ENCODE peak calls at places on chromosomes 16 and 17, in ten cellular contexts. G is transverse colon, Q is tibial nerve, C is BJ, N is AG09319, Z is endothelial cell, E is K562, U is left ventricle myocardium inferior, A is fibroblast of mammary gland, D is mammary epithelial cell. H is an unnamed sample.
A peak's percentile ranks its signal among the peaks of the same experiment; 100 is the strongest.

GRCh38 chr16:78666318-78666717 is 566.9 kb downstream of the WWOX start:
- DNase-seq in Q (no peak), Z (no peak), U (no peak), C (no peak), E (no peak), N (no peak), G (no peak), A (no peak), D (no peak), H (no peak)

GRCh38 chr16:50193594-50193993 is 40.5 kb downstream of the TENT4B start:
- DNase-seq in N (no peak), A (no peak), Q (no peak), Z (no peak), E (no peak), D (peak; percentile 78), G (no peak), C (no peak), U (no peak), H (no peak)

GRCh38 chr16:76931186-76931585 is 259.8 kb upstream of the MON1B start:
- DNase-seq in U (no peak), A (peak; percentile 79), E (no peak), G (no peak), N (no peak), Q (no peak), Z (no peak), D (no peak), C (no peak), H (no peak)

GRCh38 chr16:66474750-66475199 is 47.7 kb downstream of the BEAN1 start:
- DNase-seq in D (no peak), E (no peak), N (no peak), C (no peak), A (no peak), Q (no peak), Z (no peak), G (peak; percentile 27), U (no peak), H (no peak)

GRCh38 chr16:57694556-57695377 is at the start of gene DRC7:
- DNase-seq in A (peak; percentile 30), D (peak; percentile 29), C (no peak), Q (no peak), G (peak; percentile 25), E (peak; percentile 85), Z (peak; percentile 69), U (no peak), N (no peak), H (no peak)

GRCh38 chr16:3681206-3681605 is 26.7 kb downstream of the DNASE1 start:
- DNase-seq in Z (no peak), G (no peak), E (no peak), A (no peak), U (peak; percentile 39), D (no peak), C (no peak), N (no peak), Q (no peak), H (no peak)

GRCh38 chr16:51306116-51306515 is 155.0 kb upstream of the SALL1 start:
- DNase-seq in C (peak; percentile 80), U (no peak), Q (no peak), E (no peak), Z (no peak), G (no peak), A (peak; percentile 82), N (no peak), D (no peak), H (no peak)

GRCh38 chr17:17177186-17177585 is 28.9 kb downstream of the PLD6 start:
- DNase-seq in C (no peak), D (no peak), G (no peak), U (no peak), A (no peak), Z (no peak), E (no peak), Q (no peak), N (no peak), H (no peak)

GRCh38 chr17:8421571-8421970 is 14.1 kb upstream of the NDEL1 start:
- DNase-seq in C (no peak), Z (no peak), E (no peak), G (no peak), N (no peak), A (peak; percentile 62), U (no peak), D (peak; percentile 17), Q (no peak), H (no peak)

GRCh38 chr17:27386206-27387075 is 69.8 kb upstream of the KSR1 start:
- DNase-seq in A (no peak), E (no peak), D (no peak), Q (no peak), U (no peak), Z (no peak), G (no peak), N (no peak), C (no peak), H (no peak)

GRCh38 chr17:27384721-27385120 is 71.5 kb upstream of the KSR1 start:
- DNase-seq in N (no peak), Q (no peak), A (peak; percentile 47), D (peak; percentile 12), C (no peak), U (no peak), G (no peak), Z (no peak), E (no peak), H (no peak)

GRCh38 chr17:27385626-27386025 is 70.6 kb upstream of the KSR1 start:
- DNase-seq in Q (no peak), Z (no peak), N (no peak), D (no peak), U (no peak), E (no peak), A (no peak), G (no peak), C (no peak), H (no peak)

GRCh38 chr17:27382025-27382424 is 74.2 kb upstream of the KSR1 start:
- DNase-seq in U (no peak), G (no peak), Z (no peak), E (no peak), N (no peak), D (no peak), C (no peak), A (no peak), Q (no peak), H (no peak)

DNA sequence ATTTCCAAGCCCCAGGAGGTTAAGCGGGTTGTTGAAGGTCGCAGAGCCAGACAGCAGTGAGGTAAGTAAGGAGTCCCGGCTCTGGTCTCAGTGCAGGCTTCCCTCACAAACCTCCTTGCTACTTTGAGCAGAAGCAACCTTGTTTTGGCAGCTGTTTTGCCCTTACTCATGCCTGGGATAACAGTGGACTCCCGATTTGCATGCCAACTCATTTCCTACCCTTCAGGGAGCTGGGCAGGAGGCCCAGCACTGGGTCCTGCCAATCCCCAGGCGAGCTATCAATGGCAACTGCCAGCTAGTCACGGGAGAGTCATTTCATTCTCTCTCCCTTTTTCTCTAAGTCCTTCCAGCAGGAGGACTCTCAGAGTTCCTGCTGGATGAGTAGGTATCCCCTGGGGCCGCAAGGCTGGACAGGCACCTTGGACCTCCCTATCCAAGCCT is 72.0 kb upstream of the KSR1 start:
- DNase-seq in G (peak; percentile 24), Z (no peak), A (peak; percentile 92), C (peak; percentile 74), U (peak; percentile 68), Q (no peak), N (peak; percentile 70), E (no peak), D (peak; percentile 97), H (peak; percentile 77)
- TF ChIP-seq CTCF in G (no peak), Z (no peak), A (no peak), C (peak; percentile 21), U (peak; percentile 27), Q (no peak), N (no peak), E (no peak), D (no peak), H (peak; percentile 17)

GRCh38 chr17:27529230-27529796 is 73.1 kb downstream of the KSR1 start:
- DNase-seq in D (no peak), G (no peak), Q (no peak), U (no peak), C (no peak), N (no peak), E (peak; percentile 86), Z (no peak), A (no peak), H (no peak)
- TF ChIP-seq CTCF in D (no peak), G (no peak), Q (no peak), U (no peak), C (no peak), N (no peak), E (peak; percentile 34), Z (no peak), A (no peak), H (peak; percentile 10)

GRCh38 chr17:76432004-76432403 is 20.9 kb downstream of the UBE2O start:
- DNase-seq in Q (no peak), U (no peak), D (no peak), N (no peak), Z (no peak), C (no peak), E (no peak), G (no peak), A (no peak), H (no peak)

GRCh38 chr17:76431509-76431908 is 21.4 kb downstream of the UBE2O start:
- DNase-seq in Q (no peak), E (no peak), U (no peak), N (no peak), C (no peak), A (no peak), Z (no peak), G (no peak), D (no peak), H (no peak)

GRCh38 chr17:76434870-76435269 is 18.1 kb downstream of the UBE2O start:
- DNase-seq in Z (no peak), C (no peak), U (no peak), G (no peak), D (no peak), N (no peak), E (no peak), Q (no peak), A (peak; percentile 30), H (no peak)

GRCh38 chr17:76433693-76434092 is 19.3 kb downstream of the UBE2O start:
- DNase-seq in E (no peak), Q (no peak), N (no peak), U (no peak), C (no peak), A (no peak), G (no peak), Z (no peak), D (no peak), H (no peak)

DNA sequence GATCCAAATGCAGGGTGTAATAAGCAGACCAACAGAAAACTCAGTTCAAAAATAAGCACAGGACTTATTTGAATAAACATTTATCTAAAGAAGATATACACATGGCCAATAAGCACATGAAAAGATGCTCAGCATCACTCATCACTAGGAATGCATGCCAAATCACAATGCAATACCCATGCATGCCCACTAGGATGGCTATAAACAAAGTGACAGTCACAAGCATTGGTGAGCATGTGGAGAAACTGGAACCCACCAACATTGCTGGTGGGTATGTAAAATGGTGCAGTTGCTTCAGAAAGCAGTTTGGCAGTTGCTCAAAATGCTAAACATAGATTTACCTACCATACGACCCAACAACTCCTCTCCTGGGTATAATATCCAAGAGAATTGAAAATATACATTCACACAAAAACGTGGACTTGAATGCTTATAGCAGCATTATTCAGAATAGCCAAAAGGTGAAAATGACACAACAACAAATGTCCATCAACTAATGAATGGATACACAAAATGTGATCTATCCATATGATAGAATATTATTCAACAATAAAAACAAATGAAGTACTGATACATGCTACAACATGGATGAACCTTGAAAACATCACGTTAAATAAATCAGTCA is 20.1 kb downstream of the UBE2O start:
- DNase-seq in Q (no peak), C (no peak), U (no peak), E (no peak), A (peak; percentile 51), N (no peak), Z (no peak), G (no peak), D (no peak), H (no peak)
- TF ChIP-seq CTCF in Q (no peak), C (peak; percentile 35), U (peak; percentile 43), E (peak; percentile 30), A (peak; percentile 55), N (peak; percentile 17), Z (peak; percentile 68), G (no peak), D (peak; percentile 59), H (peak; percentile 66)

GRCh38 chr17:6574689-6575595 is 18.6 kb upstream of the PITPNM3 start:
- DNase-seq in N (no peak), Z (no peak), D (peak; percentile 55), C (no peak), G (peak; percentile 34), A (peak; percentile 87), E (peak; percentile 81), U (peak; percentile 41), Q (no peak), H (peak; percentile 16)
- TF ChIP-seq CTCF in N (peak; percentile 4), Z (no peak), D (no peak), C (peak; percentile 22), G (no peak), A (no peak), E (no peak), U (peak; percentile 30), Q (no peak), H (peak; percentile 17)